ENCODE peak calls at places on chromosomes 1 and 21, in four cellular contexts. One of them, this sample, is unnamed.

GRCh38 chr1:110765640-110766335 is 91.0 kb upstream of the KCNA3 start:
- DNase-seq in Right ventricle myocardium inferior: no peak
- DNase-seq in NCI-H2107: peak; percentile 20
- DNase-seq in tibial artery: no peak
- DNase-seq in this sample: peak; percentile 54

GRCh38 chr21:29817450-29817849 is 122.3 kb downstream of the GRIK1 start:
- DNase-seq in Right ventricle myocardium inferior: no peak
- DNase-seq in NCI-H2107: no peak
- DNase-seq in tibial artery: no peak
- DNase-seq in this sample: no peak

GRCh38 chr1:157963713-157964112 is 29.7 kb upstream of the KIRREL1 start:
- DNase-seq in Right ventricle myocardium inferior: peak; percentile 70
- DNase-seq in NCI-H2107: peak; percentile 23
- DNase-seq in tibial artery: peak; percentile 42
- DNase-seq in this sample: peak; percentile 76

GRCh38 chr1:38559180-38559874 is 300.2 kb downstream of the RRAGC start:
- DNase-seq in Right ventricle myocardium inferior: peak; percentile 74
- DNase-seq in NCI-H2107: no peak
- DNase-seq in tibial artery: no peak
- DNase-seq in this sample: peak; percentile 7

GRCh38 chr1:186930248-186930647 is 101.5 kb downstream of the PLA2G4A start:
- DNase-seq in Right ventricle myocardium inferior: no peak
- DNase-seq in NCI-H2107: no peak
- DNase-seq in tibial artery: no peak
- DNase-seq in this sample: no peak

GRCh38 chr1:32014199-32014936 is 700 bp downstream of the KHDRBS1 start:
- DNase-seq in Right ventricle myocardium inferior: peak; percentile 74
- DNase-seq in NCI-H2107: peak; percentile 37
- DNase-seq in tibial artery: peak; percentile 55
- DNase-seq in this sample: peak; percentile 71

GRCh38 chr1:3672971-3673361 is 20.6 kb downstream of the TP73 start:
- DNase-seq in Right ventricle myocardium inferior: peak; percentile 53
- DNase-seq in NCI-H2107: no peak
- DNase-seq in tibial artery: no peak
- DNase-seq in this sample: no peak

GRCh38 chr1:19453843-19454242 is 31.5 kb downstream of the CAPZB start:
- DNase-seq in Right ventricle myocardium inferior: no peak
- DNase-seq in NCI-H2107: no peak
- DNase-seq in tibial artery: no peak
- DNase-seq in this sample: no peak

GRCh38 chr1:99590578-99591209 is 55.2 kb upstream of the PALMD start:
- DNase-seq in Right ventricle myocardium inferior: no peak
- DNase-seq in NCI-H2107: no peak
- DNase-seq in tibial artery: peak; percentile 23
- DNase-seq in this sample: peak; percentile 87

GRCh38 chr1:156119503-156120209 is 5.1 kb downstream of the LMNA start:
- DNase-seq in Right ventricle myocardium inferior: no peak
- DNase-seq in NCI-H2107: no peak
- DNase-seq in tibial artery: peak; percentile 73
- DNase-seq in this sample: no peak

GRCh38 chr1:145777357-145778145 is 46.3 kb downstream of the RNF115 start:
- DNase-seq in Right ventricle myocardium inferior: no peak
- DNase-seq in NCI-H2107: no peak
- DNase-seq in tibial artery: no peak
- DNase-seq in this sample: peak; percentile 18

GRCh38 chr21:31501921-31502320 is 157.6 kb upstream of the SOD1 start:
- DNase-seq in Right ventricle myocardium inferior: no peak
- DNase-seq in NCI-H2107: no peak
- DNase-seq in tibial artery: no peak
- DNase-seq in this sample: no peak

GRCh38 chr1:75265792-75266191 is 131.6 kb downstream of the LHX8 start:
- DNase-seq in Right ventricle myocardium inferior: no peak
- DNase-seq in NCI-H2107: peak; percentile 1
- DNase-seq in tibial artery: no peak
- DNase-seq in this sample: peak; percentile 52

GRCh38 chr1:15191785-15192184 is 38.2 kb downstream of the TMEM51 start:
- DNase-seq in Right ventricle myocardium inferior: no peak
- DNase-seq in NCI-H2107: no peak
- DNase-seq in tibial artery: no peak
- DNase-seq in this sample: no peak

GRCh38 chr1:117591248-117591647 is 14.6 kb upstream of the TENT5C start:
- DNase-seq in Right ventricle myocardium inferior: no peak
- DNase-seq in NCI-H2107: no peak
- DNase-seq in tibial artery: no peak
- DNase-seq in this sample: no peak

GRCh38 chr1:36703526-36704208 is 221.0 kb upstream of the CSF3R start:
- DNase-seq in Right ventricle myocardium inferior: peak; percentile 86
- DNase-seq in NCI-H2107: peak; percentile 84
- DNase-seq in tibial artery: peak; percentile 49
- DNase-seq in this sample: peak; percentile 78

GRCh38 chr1:6503884-6504602 is 12.6 kb upstream of the PLEKHG5 start:
- DNase-seq in Right ventricle myocardium inferior: no peak
- DNase-seq in NCI-H2107: no peak
- DNase-seq in tibial artery: no peak
- DNase-seq in this sample: no peak

GRCh38 chr1:145879775-145880174 is 5.9 kb downstream of the ANKRD35 start:
- DNase-seq in Right ventricle myocardium inferior: no peak
- DNase-seq in NCI-H2107: peak; percentile 99
- DNase-seq in tibial artery: no peak
- DNase-seq in this sample: no peak

GRCh38 chr1:71350805-71351204 is 270.0 kb upstream of the ZRANB2 start:
- DNase-seq in Right ventricle myocardium inferior: no peak
- DNase-seq in NCI-H2107: no peak
- DNase-seq in tibial artery: no peak
- DNase-seq in this sample: no peak

GRCh38 chr1:212241445-212242287 is 43.5 kb upstream of the PPP2R5A start:
- DNase-seq in Right ventricle myocardium inferior: no peak
- DNase-seq in NCI-H2107: no peak
- DNase-seq in tibial artery: no peak
- DNase-seq in this sample: no peak

GRCh38 chr1:24562625-24563024 is 6.7 kb downstream of the NCMAP start:
- DNase-seq in Right ventricle myocardium inferior: no peak
- DNase-seq in NCI-H2107: no peak
- DNase-seq in tibial artery: no peak
- DNase-seq in this sample: peak; percentile 45

This sample was measured in cardiac muscle cell.